ENCODE peak calls at places on chromosomes 6 and 20, in nine cellular contexts. V is GM23338, G is tibial artery, O is fibroblast of pulmonary artery, H is choroid plexus epithelial cell, M is adrenal gland, W is cardiac fibroblast, Q is heart right ventricle, R is stomach. I is an unnamed sample.
A peak's percentile ranks its signal among the peaks of the same experiment; 100 is the strongest.

GRCh38 chr6:122020588-122021271 is 378.7 kb upstream of the HSF2 start:
- DNase-seq in V (no peak), G (no peak), O (no peak), H (no peak), M (no peak), W (no peak), Q (no peak), R (no peak), I (no peak)

GRCh38 chr20:51305316-51306052 is 237.0 kb downstream of the NFATC2 start:
- DNase-seq in V (peak; percentile 76), G (no peak), O (no peak), H (no peak), M (no peak), W (no peak), Q (no peak), R (no peak), I (no peak)

GRCh38 chr20:1897486-1897885 is 2.3 kb downstream of the SIRPA start:
- DNase-seq in V (no peak), G (peak; percentile 73), O (peak; percentile 41), H (no peak), M (no peak), W (peak; percentile 46), Q (no peak), R (no peak), I (peak; percentile 43)

GRCh38 chr6:117232191-117232590 is 33.2 kb upstream of the VGLL2 start:
- DNase-seq in V (no peak), G (no peak), O (no peak), H (no peak), M (no peak), W (no peak), Q (no peak), R (no peak), I (peak; percentile 30)

GRCh38 chr6:41698350-41698781 is 37.0 kb downstream of the TFEB start:
- DNase-seq in V (no peak), G (no peak), O (peak; percentile 93), H (peak; percentile 96), M (no peak), W (peak; percentile 83), Q (peak; percentile 51), R (no peak), I (peak; percentile 91)

GRCh38 chr20:46715292-46715756 is 5.9 kb downstream of the SLC2A10 start:
- DNase-seq in V (peak; percentile 79), G (no peak), O (peak; percentile 83), H (peak; percentile 45), M (peak; percentile 69), W (peak; percentile 85), Q (no peak), R (peak; percentile 41), I (peak; percentile 88)

GRCh38 chr20:25984933-25985332 is 288.3 kb upstream of the ZNF337 start:
- DNase-seq in V (no peak), G (peak; percentile 82), O (peak; percentile 81), H (peak; percentile 65), M (peak; percentile 74), W (peak; percentile 37), Q (peak; percentile 71), R (no peak), I (peak; percentile 14)

GRCh38 chr6:105087571-105088211 is 92.1 kb downstream of the POPDC3 start:
- DNase-seq in V (peak; percentile 76), G (no peak), O (peak; percentile 80), H (peak; percentile 82), M (peak; percentile 62), W (peak; percentile 76), Q (peak; percentile 28), R (peak; percentile 40), I (peak; percentile 71)

GRCh38 chr6:73382462-73383113 is 12.0 kb upstream of the DDX43 start:
- DNase-seq in V (no peak), G (no peak), O (no peak), H (peak; percentile 9), M (peak; percentile 17), W (no peak), Q (no peak), R (no peak), I (peak; percentile 16)

GRCh38 chr6:14406616-14407343 is 289.2 kb downstream of the CD83 start:
- DNase-seq in V (peak; percentile 40), G (no peak), O (no peak), H (no peak), M (no peak), W (no peak), Q (peak; percentile 30), R (no peak), I (no peak)

GRCh38 chr6:132843316-132844040 is 29.1 kb downstream of the RPS12 start:
- DNase-seq in V (peak; percentile 34), G (no peak), O (no peak), H (no peak), M (no peak), W (no peak), Q (no peak), R (no peak), I (no peak)

GRCh38 chr6:3747100-3747737 is 4.3 kb downstream of the PXDC1 start:
- DNase-seq in V (no peak), G (peak; percentile 62), O (no peak), H (no peak), M (no peak), W (no peak), Q (no peak), R (no peak), I (no peak)

GRCh38 chr20:44626278-44626677 is 25.2 kb downstream of the ADA start:
- DNase-seq in V (no peak), G (no peak), O (no peak), H (no peak), M (no peak), W (no peak), Q (no peak), R (no peak), I (no peak)

GRCh38 chr20:62405981-62406513 is 1.0 kb downstream of the CABLES2 start:
- DNase-seq in V (no peak), G (no peak), O (no peak), H (no peak), M (no peak), W (no peak), Q (no peak), R (no peak), I (no peak)

GRCh38 chr20:46959081-46959692 is 64.5 kb downstream of the EYA2 start:
- DNase-seq in V (no peak), G (no peak), O (peak; percentile 81), H (peak; percentile 88), M (no peak), W (peak; percentile 73), Q (no peak), R (no peak), I (peak; percentile 98)

GRCh38 chr6:149127212-149127611 is 190.3 kb upstream of the TAB2 start:
- DNase-seq in V (no peak), G (no peak), O (peak; percentile 66), H (peak; percentile 59), M (no peak), W (peak; percentile 59), Q (no peak), R (no peak), I (peak; percentile 73)

GRCh38 chr20:43536817-43537440 is 21.9 kb upstream of the SGK2 start:
- DNase-seq in V (peak; percentile 17), G (peak; percentile 1), O (peak; percentile 76), H (peak; percentile 25), M (no peak), W (no peak), Q (no peak), R (no peak), I (no peak)

DNA sequence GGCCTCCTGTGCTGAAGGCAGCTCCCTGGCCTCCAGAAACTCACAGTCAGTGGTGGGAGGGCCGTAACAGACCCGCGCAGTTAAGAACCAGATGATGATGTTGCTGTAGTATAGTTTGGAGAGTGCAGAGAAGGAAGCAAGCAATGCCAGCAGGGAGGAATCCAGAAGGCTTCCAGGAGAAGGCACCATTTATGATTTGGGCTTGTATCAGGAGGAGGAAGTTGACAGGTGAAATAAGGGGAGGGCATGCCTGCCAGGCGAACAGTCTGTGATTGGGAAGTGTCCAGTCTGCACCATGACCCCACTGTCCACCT is 13.3 kb upstream of the BAK1 start:
- DNase-seq in V (no peak), G (no peak), O (no peak), H (no peak), M (no peak), W (no peak), Q (no peak), R (no peak), I (no peak)
- H3K4me3 ChIP-seq in V (peak overlapping the region; percentile 66), G (no peak overlapping the region), O (no peak overlapping the region), H (peak overlapping the region; percentile 35), M (no peak overlapping the region), W (no peak overlapping the region), Q (peak overlapping the region; percentile 5), R (peak overlapping the region; percentile 20), I (no peak overlapping the region)

DNA sequence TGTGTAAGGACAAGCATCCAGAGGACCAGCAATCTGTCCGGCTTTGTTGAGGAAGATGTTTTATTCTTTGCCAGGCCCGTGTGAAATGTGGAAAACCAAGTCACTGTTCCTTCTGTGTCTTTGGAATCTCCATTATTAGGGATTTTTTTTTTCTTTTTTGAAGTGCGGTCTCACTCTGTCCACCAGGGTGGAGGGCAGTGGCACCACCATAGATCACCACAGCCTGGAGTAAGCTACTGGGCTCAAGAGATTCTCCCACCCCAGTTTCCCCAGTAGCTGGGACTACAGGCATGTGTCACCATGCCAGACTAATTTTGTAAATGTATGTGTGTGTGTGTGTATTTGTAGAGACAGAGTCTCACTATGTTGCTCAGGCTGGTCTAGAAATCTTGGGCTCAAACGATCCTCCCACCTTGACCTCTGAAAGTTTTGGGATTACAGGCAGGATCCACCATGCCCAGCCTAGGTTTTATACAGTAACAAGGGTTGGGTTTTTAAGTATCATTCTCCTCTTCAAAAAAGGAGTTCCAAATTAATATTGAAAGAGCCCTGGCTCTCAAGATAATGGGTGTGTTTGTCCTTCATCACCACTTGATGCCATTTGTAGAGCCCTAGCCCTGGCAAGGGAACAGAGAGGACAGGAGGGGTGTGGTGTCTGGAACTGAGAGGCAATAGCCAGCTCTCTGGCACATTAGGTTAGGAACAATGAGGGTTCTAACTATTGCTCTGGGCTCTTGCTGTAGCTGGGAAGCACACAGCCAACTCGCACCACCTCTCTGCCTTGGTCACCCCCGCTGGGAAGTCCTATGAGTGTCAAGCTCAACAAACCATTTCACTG is 3.1 kb downstream of the LAMP5 start:
- DNase-seq in V (peak; percentile 48), G (no peak), O (no peak), H (no peak), M (no peak), W (no peak), Q (no peak), R (no peak), I (no peak)
- TF ChIP-seq CTCF in V (no peak), G (no peak), O (no peak), H (no peak), M (no peak), W (no peak), Q (no peak), R (no peak), I (no peak)

GRCh38 chr6:27870486-27870885 is 41.7 kb downstream of the OR2B2 start:
- DNase-seq in V (no peak), G (no peak), O (no peak), H (no peak), M (no peak), W (no peak), Q (no peak), R (no peak), I (no peak)
- H3K4me3 ChIP-seq in V (peak overlapping the region; percentile 60), G (no peak overlapping the region), O (no peak overlapping the region), H (no peak overlapping the region), M (no peak overlapping the region), W (no peak overlapping the region), Q (no peak overlapping the region), R (no peak overlapping the region), I (no peak overlapping the region)

DNA sequence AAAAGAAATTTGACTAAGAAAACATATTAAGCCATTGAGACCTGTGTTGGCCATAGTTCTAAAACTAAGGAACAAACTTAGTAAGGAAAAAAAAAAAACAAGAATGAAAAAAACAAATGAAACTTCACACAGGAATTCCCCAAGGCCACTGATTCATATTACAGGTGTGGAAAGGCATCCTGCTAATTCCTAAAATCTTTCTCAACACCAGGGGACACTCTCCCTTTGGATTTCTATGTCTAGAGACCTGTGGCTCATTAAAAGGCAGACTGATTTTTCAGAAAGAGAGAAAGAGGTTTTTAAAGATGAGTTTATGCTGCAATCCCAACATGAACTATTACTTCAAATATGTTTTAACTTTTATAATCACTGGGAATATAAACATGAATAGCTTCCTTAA is at the start of gene OR12D1:
- DNase-seq in V (peak; percentile 59), G (no peak), O (no peak), H (no peak), M (no peak), W (no peak), Q (no peak), R (no peak), I (no peak)
- TF ChIP-seq CTCF in V (peak; percentile 67), G (no peak), O (no peak), H (no peak), M (no peak), W (no peak), Q (no peak), R (no peak), I (no peak)

I was measured in fibroblast of mammary gland.